ENCODE peak calls at places on chromosomes 5 and 9, in seven cellular contexts. U is GM04504, X is activated T-helper 1 cell treated with Interleukin-2 at 50 U/mL for 16 hours, B is GM06990, C is HTR-8/SVneo, E is GM03348, N is head of caudate nucleus. P is an unnamed sample.

GRCh38 chr9:13110766-13111400 is 168.6 kb downstream of the MPDZ start:
- DNase-seq in U (peak), X (no peak), B (no peak), C (no peak), E (no peak), N (no peak), P (peak)

GRCh38 chr5:58999804-59000595 is 417.1 kb downstream of the RAB3C start:
- DNase-seq in U (no peak), X (no peak), B (no peak), C (no peak), E (no peak), N (peak), P (peak)

GRCh38 chr5:176818391-176819098 is 8.2 kb downstream of the UNC5A start:
- DNase-seq in U (no peak), X (no peak), B (no peak), C (no peak), E (no peak), N (no peak), P (no peak)

GRCh38 chr9:127033784-127034183 is 88.7 kb downstream of the ANGPTL2 start:
- DNase-seq in U (no peak), X (no peak), B (no peak), C (peak), E (peak), N (no peak), P (no peak)

GRCh38 chr9:137673871-137674270 is 55.1 kb downstream of the EHMT1 start:
- DNase-seq in U (no peak), X (no peak), B (no peak), C (no peak), E (no peak), N (no peak), P (no peak)

GRCh38 chr9:97811534-97812246 is 41.3 kb upstream of the FOXE1 start:
- DNase-seq in U (peak), X (no peak), B (no peak), C (peak), E (peak), N (no peak), P (no peak)

GRCh38 chr5:143001764-143002351 is 231.7 kb downstream of the ARHGAP26 start:
- DNase-seq in U (no peak), X (no peak), B (no peak), C (peak), E (peak), N (no peak), P (no peak)

GRCh38 chr5:4584982-4585381 is 555.1 kb upstream of the ADAMTS16 start:
- DNase-seq in U (no peak), X (no peak), B (no peak), C (no peak), E (no peak), N (peak), P (no peak)

GRCh38 chr5:71748360-71748759 is 29.3 kb downstream of the CARTPT start:
- DNase-seq in U (no peak), X (no peak), B (no peak), C (no peak), E (no peak), N (no peak), P (no peak)

GRCh38 chr9:114906922-114907571 is 23.3 kb downstream of the TNFSF8 start:
- DNase-seq in U (no peak), X (no peak), B (no peak), C (peak), E (peak), N (no peak), P (peak)